ENCODE peak calls at places on chromosomes 12 and 14, in ten cellular contexts. N, F, H, C, I, S, X, R, E and Z are unnamed samples.
A peak's percentile ranks its signal among the peaks of the same experiment; 100 is the strongest.

GRCh38 chr14:99312106-99312505 is 40.1 kb upstream of the BCL11B start:
- DNase-seq in N (no peak), F (no peak), H (no peak), C (no peak), I (no peak), S (no peak), X (no peak), R (no peak), E (no peak), Z (no peak)

GRCh38 chr12:50581226-50582184 is 76.7 kb downstream of the DIP2B start:
- DNase-seq in N (peak; percentile 93), F (no peak), H (no peak), C (peak; percentile 17), I (no peak), S (no peak), X (no peak), R (no peak), E (peak; percentile 95), Z (no peak)

GRCh38 chr14:33851931-33852330 is 98.9 kb downstream of the EGLN3 start:
- DNase-seq in N (no peak), F (no peak), H (no peak), C (no peak), I (no peak), S (no peak), X (no peak), R (no peak), E (no peak), Z (no peak)

GRCh38 chr14:72646861-72647528 is 246.9 kb downstream of the DPF3 start:
- DNase-seq in N (peak; percentile 88), F (no peak), H (no peak), C (no peak), I (no peak), S (peak; percentile 49), X (no peak), R (no peak), E (peak; percentile 81), Z (no peak)

GRCh38 chr14:92917041-92917940 is 5.7 kb upstream of the CHGA start:
- DNase-seq in N (no peak), F (no peak), H (no peak), C (no peak), I (no peak), S (no peak), X (no peak), R (no peak), E (no peak), Z (no peak)

GRCh38 chr14:74538411-74539391 is 45.1 kb downstream of the ISCA2 start:
- DNase-seq in N (no peak), F (no peak), H (no peak), C (no peak), I (no peak), S (no peak), X (no peak), R (peak; percentile 15), E (no peak), Z (no peak)

GRCh38 chr12:124369055-124369900 is 74.4 kb downstream of the RFLNA start:
- DNase-seq in N (peak; percentile 92), F (peak; percentile 69), H (peak; percentile 92), C (no peak), I (no peak), S (peak; percentile 90), X (peak; percentile 82), R (peak; percentile 98), E (peak; percentile 98), Z (peak; percentile 97)

GRCh38 chr12:22287056-22287455 is 47.5 kb downstream of the ST8SIA1 start:
- DNase-seq in N (no peak), F (no peak), H (no peak), C (no peak), I (no peak), S (no peak), X (no peak), R (no peak), E (peak; percentile 10), Z (no peak)

GRCh38 chr14:100715803-100716202 is 10.9 kb upstream of the DLK1 start:
- DNase-seq in N (no peak), F (no peak), H (no peak), C (no peak), I (no peak), S (no peak), X (no peak), R (no peak), E (no peak), Z (no peak)

GRCh38 chr12:96241484-96242256 is 47.5 kb downstream of the ELK3 start:
- DNase-seq in N (peak; percentile 48), F (no peak), H (no peak), C (no peak), I (no peak), S (peak; percentile 52), X (peak; percentile 35), R (no peak), E (peak; percentile 99), Z (peak; percentile 79)

DNA sequence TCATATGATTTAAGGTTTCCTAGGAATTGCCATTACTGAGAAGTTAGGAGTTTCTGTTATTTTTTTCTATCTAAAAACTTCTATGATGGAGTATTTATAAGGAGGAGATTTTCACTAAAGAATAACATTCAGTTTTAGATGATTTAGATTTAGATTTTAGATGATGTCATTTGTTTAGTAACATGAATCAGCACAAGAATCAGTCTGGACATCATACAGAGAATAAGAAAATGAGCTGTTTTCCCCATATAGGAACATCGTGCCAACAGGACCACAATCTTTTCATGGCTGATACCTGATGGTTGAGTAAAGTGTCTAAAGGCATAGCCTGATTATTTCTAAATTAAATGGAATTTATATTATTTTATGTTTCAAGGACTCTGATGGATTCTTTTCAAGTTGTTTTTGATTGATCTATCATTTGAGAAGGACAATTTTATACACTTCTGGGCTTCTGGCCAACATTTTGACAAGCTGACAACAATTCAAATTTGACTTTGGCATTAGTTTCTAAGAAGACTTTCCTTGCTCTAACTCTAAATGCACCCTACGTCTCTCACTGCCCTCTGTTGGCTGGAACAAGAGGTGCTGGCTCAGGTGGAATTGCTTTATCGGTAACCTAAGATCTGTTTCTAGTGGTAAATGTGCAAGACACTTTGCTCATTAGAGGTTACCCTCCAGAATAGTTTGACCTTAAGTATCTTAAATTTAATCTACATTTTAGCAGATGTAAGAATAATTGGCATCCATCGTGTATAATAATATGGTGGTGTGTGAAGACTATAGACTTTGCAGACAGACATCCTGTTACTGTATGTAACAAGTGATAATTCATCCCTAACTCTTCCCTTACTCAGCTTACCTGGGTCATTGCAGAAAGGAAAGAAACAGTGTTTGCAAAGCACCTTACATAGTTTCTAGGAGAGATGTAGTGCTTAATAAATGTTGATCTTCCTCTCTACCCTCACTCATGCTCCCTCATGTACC is 42.8 kb upstream of the CPSF6 start:
- DNase-seq in N (peak; percentile 9), F (peak; percentile 10), H (no peak), C (no peak), I (no peak), S (peak; percentile 4), X (peak; percentile 25), R (no peak), E (peak; percentile 25), Z (no peak)
- H3K9me3 ChIP-seq in N (peaks cover 13% of the 10 kb centered on the region), F (peaks cover 26% of the 10 kb centered on the region), H (peaks cover 48% of the 10 kb centered on the region), C (peaks cover 17% of the 10 kb centered on the region), I (peaks cover 5% of the 10 kb centered on the region), S (no peaks in the 10 kb centered on the region), X (no peaks in the 10 kb centered on the region), R (peaks cover 13% of the 10 kb centered on the region), E (no peaks in the 10 kb centered on the region), Z (peaks cover 5% of the 10 kb centered on the region)

GRCh38 chr12:24933694-24934407 is 15.1 kb downstream of the BCAT1 start:
- DNase-seq in N (no peak), F (no peak), H (no peak), C (no peak), I (no peak), S (no peak), X (no peak), R (no peak), E (no peak), Z (no peak)
- H3K4me1 ChIP-seq in N (peaks cover 11% of the 10 kb centered on the region), F (peaks cover 16% of the 10 kb centered on the region), H (no peaks in the 10 kb centered on the region), C (peaks cover 17% of the 10 kb centered on the region), I (peaks cover 11% of the 10 kb centered on the region), S (peaks cover 13% of the 10 kb centered on the region), X (no peaks in the 10 kb centered on the region), R (no peaks in the 10 kb centered on the region), E (peaks cover 12% of the 10 kb centered on the region), Z (no peaks in the 10 kb centered on the region)

GRCh38 chr14:68630081-68630571 is 162.7 kb downstream of the ZFP36L1 start:
- DNase-seq in N (no peak), F (no peak), H (no peak), C (no peak), I (no peak), S (no peak), X (peak; percentile 7), R (no peak), E (no peak), Z (no peak)

GRCh38 chr14:68627050-68627867 is 165.6 kb downstream of the ZFP36L1 start:
- DNase-seq in N (no peak), F (peak; percentile 56), H (no peak), C (no peak), I (no peak), S (no peak), X (peak; percentile 15), R (no peak), E (no peak), Z (peak; percentile 65)

GRCh38 chr14:68626386-68626785 is 166.5 kb downstream of the ZFP36L1 start:
- DNase-seq in N (no peak), F (no peak), H (peak; percentile 59), C (no peak), I (no peak), S (no peak), X (peak; percentile 15), R (no peak), E (peak; percentile 22), Z (peak; percentile 31)

GRCh38 chr14:68628605-68629310 is 164.1 kb downstream of the ZFP36L1 start:
- DNase-seq in N (no peak), F (peak; percentile 19), H (no peak), C (peak; percentile 30), I (no peak), S (no peak), X (peak; percentile 75), R (no peak), E (no peak), Z (no peak)

DNA sequence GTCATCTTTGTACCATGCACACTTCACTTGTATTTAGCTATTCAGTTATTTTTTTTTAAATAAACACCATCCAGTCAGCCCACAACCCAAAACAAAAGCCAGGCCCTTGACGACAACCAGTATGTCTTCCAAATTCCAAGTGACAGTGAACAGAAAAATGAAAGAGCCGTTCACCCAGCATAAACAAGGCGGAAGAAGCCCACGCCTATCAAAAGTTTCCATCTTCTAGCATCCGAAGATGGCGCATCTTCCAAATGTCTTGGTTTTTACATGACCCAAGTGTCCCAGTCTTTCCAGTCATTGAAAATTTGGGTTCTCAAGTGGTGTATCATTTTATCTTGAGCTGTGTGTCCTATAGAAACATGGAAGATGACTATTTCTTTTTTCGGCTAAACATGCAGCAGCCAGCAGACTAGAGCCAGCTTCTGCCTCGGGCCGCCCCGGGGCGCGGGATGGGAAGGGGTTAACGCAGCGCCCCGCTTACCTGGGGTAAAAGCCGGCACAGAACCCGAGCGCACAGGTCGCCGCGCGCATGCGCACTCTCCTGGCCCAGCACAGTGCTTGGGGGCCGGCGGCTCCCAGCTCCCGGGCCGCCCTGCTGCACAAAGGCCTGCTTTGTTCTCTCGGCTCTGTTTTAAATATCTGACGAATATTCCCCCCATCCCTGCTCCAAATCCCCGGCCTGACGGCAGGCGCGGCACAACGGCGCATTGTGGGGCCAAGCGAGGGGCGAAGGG is 164.8 kb downstream of the ZFP36L1 start:
- DNase-seq in N (no peak), F (no peak), H (peak; percentile 60), C (peak; percentile 88), I (peak; percentile 40), S (no peak), X (peak; percentile 77), R (no peak), E (no peak), Z (peak; percentile 90)
- H3K27ac ChIP-seq in N (no peak overlapping the region), F (no peak overlapping the region), H (peak overlapping the region; percentile 86), C (no peak overlapping the region), I (peak overlapping the region; percentile 64), S (no peak overlapping the region), X (peak overlapping the region; percentile 70), R (no peak overlapping the region), E (no peak overlapping the region), Z (peak overlapping the region; percentile 46)

GRCh38 chr14:96178674-96179321 is 25.8 kb upstream of the BDKRB2 start:
- DNase-seq in N (peak; percentile 62), F (no peak), H (no peak), C (no peak), I (no peak), S (no peak), X (no peak), R (no peak), E (peak; percentile 16), Z (no peak)
- H3K9me3 ChIP-seq in N (no peaks in the 10 kb centered on the region), F (no peaks in the 10 kb centered on the region), H (no peaks in the 10 kb centered on the region), C (no peaks in the 10 kb centered on the region), I (no peaks in the 10 kb centered on the region), S (no peaks in the 10 kb centered on the region), X (no peaks in the 10 kb centered on the region), R (no peaks in the 10 kb centered on the region), E (no peaks in the 10 kb centered on the region), Z (no peaks in the 10 kb centered on the region)